ENCODE peak calls at places on chromosomes 7 and 10, in eight cellular contexts. One of them, this sample, is unnamed.

GRCh38 chr7:44814956-44815355 is 18.5 kb downstream of the PPIA start:
- DNase-seq in BE2C: no peak
- DNase-seq in ascending aorta: no peak
- DNase-seq in cardiac muscle cell: no peak
- DNase-seq in sigmoid colon: no peak
- DNase-seq in astrocyte of the spinal cord: no peak
- DNase-seq in GM10248: no peak
- DNase-seq in mammary epithelial cell: no peak
- DNase-seq in this sample: no peak

GRCh38 chr10:48239618-48240017 is 34.9 kb downstream of the FRMPD2 start:
- DNase-seq in astrocyte of the spinal cord: no peak
- DNase-seq in GM10248: no peak
- DNase-seq in mammary epithelial cell: no peak
- DNase-seq in cardiac muscle cell: no peak
- DNase-seq in sigmoid colon: no peak
- DNase-seq in BE2C: no peak
- DNase-seq in ascending aorta: no peak
- DNase-seq in this sample: no peak

GRCh38 chr10:97131041-97131659 is 54.6 kb downstream of the SLIT1 start:
- DNase-seq in GM10248: no peak
- DNase-seq in astrocyte of the spinal cord: no peak
- DNase-seq in ascending aorta: no peak
- DNase-seq in cardiac muscle cell: no peak
- DNase-seq in mammary epithelial cell: no peak
- DNase-seq in BE2C: no peak
- DNase-seq in sigmoid colon: no peak
- DNase-seq in this sample: no peak

GRCh38 chr10:93458821-93459257 is 23.3 kb downstream of the MYOF start:
- DNase-seq in BE2C: no peak
- DNase-seq in ascending aorta: peak
- DNase-seq in mammary epithelial cell: peak
- DNase-seq in sigmoid colon: peak
- DNase-seq in GM10248: no peak
- DNase-seq in cardiac muscle cell: peak
- DNase-seq in astrocyte of the spinal cord: peak
- DNase-seq in this sample: no peak

GRCh38 chr7:117648203-117648866 is 168.5 kb downstream of the CFTR start:
- DNase-seq in ascending aorta: no peak
- DNase-seq in cardiac muscle cell: no peak
- DNase-seq in BE2C: no peak
- DNase-seq in sigmoid colon: no peak
- DNase-seq in astrocyte of the spinal cord: no peak
- DNase-seq in GM10248: no peak
- DNase-seq in mammary epithelial cell: no peak
- DNase-seq in this sample: no peak

GRCh38 chr7:77657427-77658331 is 38.6 kb upstream of the RSBN1L start:
- DNase-seq in cardiac muscle cell: peak
- DNase-seq in mammary epithelial cell: peak
- DNase-seq in astrocyte of the spinal cord: peak
- DNase-seq in GM10248: peak
- DNase-seq in ascending aorta: no peak
- DNase-seq in BE2C: peak
- DNase-seq in sigmoid colon: no peak
- DNase-seq in this sample: no peak

GRCh38 chr10:59945991-59946390 is 39.6 kb upstream of the CCDC6 start:
- DNase-seq in GM10248: no peak
- DNase-seq in ascending aorta: no peak
- DNase-seq in sigmoid colon: no peak
- DNase-seq in cardiac muscle cell: no peak
- DNase-seq in astrocyte of the spinal cord: no peak
- DNase-seq in BE2C: no peak
- DNase-seq in mammary epithelial cell: no peak
- DNase-seq in this sample: no peak

GRCh38 chr10:42491001-42491592 is 147.3 kb downstream of the ZNF33B start:
- DNase-seq in BE2C: no peak
- DNase-seq in ascending aorta: no peak
- DNase-seq in GM10248: no peak
- DNase-seq in mammary epithelial cell: peak
- DNase-seq in cardiac muscle cell: no peak
- DNase-seq in sigmoid colon: no peak
- DNase-seq in astrocyte of the spinal cord: no peak
- DNase-seq in this sample: no peak

GRCh38 chr10:5404188-5405041 is at the start of gene TUBAL3:
- DNase-seq in ascending aorta: no peak
- DNase-seq in BE2C: no peak
- DNase-seq in mammary epithelial cell: peak
- DNase-seq in astrocyte of the spinal cord: no peak
- DNase-seq in sigmoid colon: no peak
- DNase-seq in cardiac muscle cell: no peak
- DNase-seq in GM10248: no peak
- DNase-seq in this sample: no peak

GRCh38 chr7:61111-61510 is 131.3 kb upstream of the FAM20C start:
- DNase-seq in sigmoid colon: peak
- DNase-seq in BE2C: no peak
- DNase-seq in astrocyte of the spinal cord: no peak
- DNase-seq in GM10248: no peak
- DNase-seq in cardiac muscle cell: no peak
- DNase-seq in mammary epithelial cell: no peak
- DNase-seq in ascending aorta: no peak
- DNase-seq in this sample: no peak

GRCh38 chr10:55449981-55450380 is 649.0 kb upstream of the PCDH15 start:
- DNase-seq in sigmoid colon: no peak
- DNase-seq in mammary epithelial cell: no peak
- DNase-seq in cardiac muscle cell: no peak
- DNase-seq in astrocyte of the spinal cord: no peak
- DNase-seq in BE2C: no peak
- DNase-seq in GM10248: no peak
- DNase-seq in ascending aorta: no peak
- DNase-seq in this sample: no peak

GRCh38 chr7:27088002-27088931 is 7.5 kb downstream of the HOXA1 start:
- DNase-seq in sigmoid colon: no peak
- DNase-seq in BE2C: no peak
- DNase-seq in cardiac muscle cell: no peak
- DNase-seq in astrocyte of the spinal cord: no peak
- DNase-seq in GM10248: no peak
- DNase-seq in ascending aorta: no peak
- DNase-seq in mammary epithelial cell: no peak
- DNase-seq in this sample: no peak

GRCh38 chr10:14466256-14466655 is 135.5 kb upstream of the FRMD4A start:
- DNase-seq in BE2C: no peak
- DNase-seq in astrocyte of the spinal cord: peak
- DNase-seq in GM10248: no peak
- DNase-seq in ascending aorta: no peak
- DNase-seq in mammary epithelial cell: no peak
- DNase-seq in cardiac muscle cell: no peak
- DNase-seq in sigmoid colon: no peak
- DNase-seq in this sample: no peak

GRCh38 chr10:104340692-104341091 is 2.4 kb upstream of the ITPRIP start:
- DNase-seq in astrocyte of the spinal cord: no peak
- DNase-seq in ascending aorta: no peak
- DNase-seq in mammary epithelial cell: no peak
- DNase-seq in BE2C: no peak
- DNase-seq in GM10248: no peak
- DNase-seq in cardiac muscle cell: no peak
- DNase-seq in sigmoid colon: no peak
- DNase-seq in this sample: no peak

GRCh38 chr7:116517626-116518025 is 7.2 kb upstream of the CAV1 start:
- DNase-seq in GM10248: no peak
- DNase-seq in ascending aorta: no peak
- DNase-seq in BE2C: no peak
- DNase-seq in astrocyte of the spinal cord: no peak
- DNase-seq in mammary epithelial cell: no peak
- DNase-seq in sigmoid colon: no peak
- DNase-seq in cardiac muscle cell: no peak
- DNase-seq in this sample: no peak

GRCh38 chr10:127085957-127086356 is 110.4 kb downstream of the INSYN2A start:
- DNase-seq in cardiac muscle cell: no peak
- DNase-seq in sigmoid colon: no peak
- DNase-seq in GM10248: no peak
- DNase-seq in BE2C: no peak
- DNase-seq in astrocyte of the spinal cord: no peak
- DNase-seq in ascending aorta: peak
- DNase-seq in mammary epithelial cell: no peak
- DNase-seq in this sample: no peak

GRCh38 chr7:22432203-22432718 is 67.7 kb downstream of the STEAP1B start:
- DNase-seq in BE2C: no peak
- DNase-seq in ascending aorta: no peak
- DNase-seq in cardiac muscle cell: no peak
- DNase-seq in GM10248: no peak
- DNase-seq in sigmoid colon: no peak
- DNase-seq in mammary epithelial cell: no peak
- DNase-seq in astrocyte of the spinal cord: no peak
- DNase-seq in this sample: no peak

DNA sequence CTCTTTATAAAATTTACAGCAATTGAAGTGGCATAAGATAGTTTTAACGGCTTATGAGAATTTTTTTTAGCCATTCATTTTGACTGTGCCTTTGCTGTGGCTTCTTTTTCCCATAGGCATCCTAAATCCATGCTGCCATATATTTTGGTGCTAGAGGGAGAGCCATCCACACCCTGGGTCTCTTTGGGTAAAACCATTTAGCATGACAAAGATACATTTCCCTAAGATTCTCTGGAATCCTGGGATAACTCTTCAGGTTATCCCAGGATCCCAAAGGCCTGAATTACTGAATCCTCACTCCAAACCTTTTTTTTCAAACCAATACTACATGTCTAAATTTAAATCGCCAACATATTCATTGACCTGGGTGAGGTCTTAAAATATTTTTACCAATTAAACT is 28.9 kb downstream of the DNAJC12 start:
- DNase-seq in mammary epithelial cell: no peak
- DNase-seq in astrocyte of the spinal cord: no peak
- DNase-seq in BE2C: no peak
- DNase-seq in sigmoid colon: no peak
- DNase-seq in GM10248: no peak
- DNase-seq in cardiac muscle cell: no peak
- DNase-seq in ascending aorta: no peak
- DNase-seq in this sample: no peak
- TF ChIP-seq CTCF in mammary epithelial cell: no peak
- TF ChIP-seq CTCF in astrocyte of the spinal cord: no peak
- TF ChIP-seq CTCF in BE2C: no peak
- TF ChIP-seq CTCF in sigmoid colon: no peak
- TF ChIP-seq CTCF in GM10248: no peak
- TF ChIP-seq CTCF in cardiac muscle cell: no peak
- TF ChIP-seq CTCF in ascending aorta: no peak
- TF ChIP-seq CTCF in this sample: no peak

DNA sequence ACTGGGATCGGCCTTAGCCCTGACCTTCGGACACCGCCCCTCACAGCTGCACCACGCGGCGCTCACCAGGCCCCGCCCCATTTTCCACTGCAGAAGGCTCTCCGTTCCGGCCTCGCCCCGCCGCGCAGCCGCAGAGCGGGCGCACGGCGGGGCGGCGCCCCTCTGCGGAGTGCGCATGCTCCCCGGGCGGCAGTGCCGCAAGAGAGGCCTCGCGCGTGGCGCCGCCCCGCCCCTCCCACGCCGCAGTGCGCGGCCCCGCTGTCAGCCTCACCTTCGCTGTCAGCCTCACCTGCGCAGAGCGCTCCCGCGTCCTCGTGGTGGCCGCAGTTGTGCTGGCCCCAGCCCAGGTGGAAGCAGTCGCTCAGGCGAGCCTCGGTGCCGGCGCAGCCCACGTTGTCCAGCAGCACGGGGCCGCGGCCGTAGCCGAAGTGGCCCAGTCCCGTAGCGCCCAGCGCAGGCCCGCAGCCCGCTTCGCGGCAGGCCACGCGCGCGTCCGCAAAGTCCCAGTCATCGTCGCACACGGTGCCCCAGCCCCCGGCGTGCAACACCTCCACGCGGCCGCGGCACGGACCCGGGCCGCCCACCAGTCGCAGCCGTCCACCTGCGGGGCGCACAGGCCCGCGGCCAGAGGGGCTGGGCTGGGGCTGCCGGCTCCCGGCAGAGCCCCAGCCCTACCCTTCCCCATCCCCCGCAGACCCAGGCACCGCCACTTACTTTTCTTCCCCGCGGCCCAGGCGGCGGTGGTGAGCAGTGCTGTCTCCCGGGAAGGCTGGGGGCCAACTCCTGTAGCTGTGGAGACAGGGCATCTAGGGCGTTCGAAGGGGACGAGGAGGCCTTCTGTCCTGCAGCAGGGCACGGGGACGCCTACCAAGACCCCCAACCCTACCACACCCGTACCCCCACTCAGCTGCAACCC is 16.1 kb downstream of the SSC4D start:
- DNase-seq in GM10248: peak
- DNase-seq in ascending aorta: peak
- DNase-seq in astrocyte of the spinal cord: peak
- DNase-seq in sigmoid colon: peak
- DNase-seq in cardiac muscle cell: peak
- DNase-seq in BE2C: peak
- DNase-seq in mammary epithelial cell: peak
- DNase-seq in this sample: peak
- TF ChIP-seq CTCF in GM10248: no peak
- TF ChIP-seq CTCF in ascending aorta: no peak
- TF ChIP-seq CTCF in astrocyte of the spinal cord: no peak
- TF ChIP-seq CTCF in sigmoid colon: no peak
- TF ChIP-seq CTCF in cardiac muscle cell: no peak
- TF ChIP-seq CTCF in BE2C: no peak
- TF ChIP-seq CTCF in mammary epithelial cell: no peak
- TF ChIP-seq CTCF in this sample: no peak

DNA sequence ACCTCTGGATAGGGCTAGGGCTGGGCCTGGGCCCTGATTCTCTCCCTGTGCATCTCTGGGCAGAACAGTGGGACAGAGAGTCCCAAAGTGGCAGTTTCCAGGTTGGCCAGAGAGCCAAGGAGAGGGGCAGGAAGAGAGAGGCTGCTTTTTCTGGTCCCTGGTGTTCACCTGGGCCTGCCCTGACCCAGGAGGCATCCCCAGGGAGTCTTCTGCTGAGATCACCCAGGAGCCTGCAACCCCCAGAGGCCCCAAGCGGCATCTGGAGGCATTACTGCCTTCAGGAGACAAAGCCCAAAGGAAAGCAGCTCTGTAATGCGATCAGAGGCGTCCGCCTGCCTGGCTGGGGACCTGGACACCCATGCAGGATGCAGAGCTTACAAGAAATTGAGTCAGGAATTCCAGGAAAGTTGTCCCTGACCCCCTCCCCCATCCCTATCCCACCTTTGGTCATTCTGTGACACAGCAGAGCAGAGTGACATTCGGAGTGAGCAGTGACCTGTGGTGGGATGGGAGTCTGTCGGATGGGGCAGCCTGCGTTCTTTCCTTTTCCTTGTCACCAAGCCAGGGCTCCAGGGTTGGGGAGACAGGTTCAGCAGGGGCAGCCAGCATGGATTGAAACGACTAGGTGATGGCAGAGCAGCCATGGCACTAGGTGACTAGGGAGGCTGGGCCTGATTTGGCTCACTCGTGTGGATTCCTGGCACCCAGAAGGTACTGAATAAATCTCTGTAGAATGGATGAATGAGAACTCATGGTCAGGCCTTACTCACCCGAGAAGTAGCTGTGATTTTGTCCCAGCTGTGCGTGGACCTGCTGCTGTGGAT is 10.4 kb downstream of the UNC5B start:
- DNase-seq in mammary epithelial cell: peak
- DNase-seq in GM10248: no peak
- DNase-seq in astrocyte of the spinal cord: peak
- DNase-seq in BE2C: peak
- DNase-seq in ascending aorta: peak
- DNase-seq in cardiac muscle cell: no peak
- DNase-seq in sigmoid colon: peak
- DNase-seq in this sample: peak
- TF ChIP-seq CTCF in mammary epithelial cell: no peak
- TF ChIP-seq CTCF in GM10248: no peak
- TF ChIP-seq CTCF in astrocyte of the spinal cord: no peak
- TF ChIP-seq CTCF in BE2C: peak
- TF ChIP-seq CTCF in ascending aorta: no peak
- TF ChIP-seq CTCF in cardiac muscle cell: no peak
- TF ChIP-seq CTCF in sigmoid colon: no peak
- TF ChIP-seq CTCF in this sample: no peak

GRCh38 chr10:35613597-35614226 is 8.6 kb downstream of the GJD4 start:
- DNase-seq in BE2C: no peak
- DNase-seq in sigmoid colon: no peak
- DNase-seq in GM10248: no peak
- DNase-seq in cardiac muscle cell: peak
- DNase-seq in astrocyte of the spinal cord: peak
- DNase-seq in ascending aorta: no peak
- DNase-seq in mammary epithelial cell: no peak
- DNase-seq in this sample: no peak
- TF ChIP-seq CTCF in BE2C: peak
- TF ChIP-seq CTCF in sigmoid colon: no peak
- TF ChIP-seq CTCF in GM10248: no peak
- TF ChIP-seq CTCF in cardiac muscle cell: peak
- TF ChIP-seq CTCF in astrocyte of the spinal cord: peak
- TF ChIP-seq CTCF in ascending aorta: no peak
- TF ChIP-seq CTCF in mammary epithelial cell: peak
- TF ChIP-seq CTCF in this sample: no peak

This sample was measured in CD14-positive monocyte.